ENCODE peak calls at places on chromosomes 2 and 18, in seven cellular contexts. Z, V, G, H, K, Q and M are unnamed samples.

GRCh38 chr2:99851091-99851490 is 291.3 kb downstream of the AFF3 start:
- DNase-seq in Z (no peak), V (no peak), G (no peak), H (no peak), K (no peak), Q (no peak), M (no peak)

GRCh38 chr2:240350006-240350355 is 85.5 kb upstream of the GPC1 start:
- DNase-seq in Z (no peak), V (no peak), G (no peak), H (no peak), K (no peak), Q (no peak), M (no peak)

GRCh38 chr2:229610871-229611270 is 103.5 kb downstream of the DNER start:
- DNase-seq in Z (no peak), V (no peak), G (no peak), H (no peak), K (no peak), Q (no peak), M (no peak)

GRCh38 chr2:184685999-184686841 is 87.9 kb downstream of the ZNF804A start:
- DNase-seq in Z (no peak), V (no peak), G (no peak), H (no peak), K (no peak), Q (no peak), M (no peak)

GRCh38 chr2:144048631-144049060 is 471.3 kb downstream of the ZEB2 start:
- DNase-seq in Z (no peak), V (no peak), G (no peak), H (no peak), K (no peak), Q (no peak), M (no peak)

GRCh38 chr18:26479065-26479685 is 69.2 kb downstream of the KCTD1 start:
- DNase-seq in Z (no peak), V (no peak), G (no peak), H (no peak), K (no peak), Q (no peak), M (no peak)

GRCh38 chr18:33375829-33376228 is 64.7 kb downstream of the CCDC178 start:
- DNase-seq in Z (no peak), V (no peak), G (no peak), H (no peak), K (no peak), Q (no peak), M (no peak)

GRCh38 chr18:55287146-55287806 is 300.7 kb downstream of the TCF4 start:
- DNase-seq in Z (no peak), V (no peak), G (no peak), H (no peak), K (no peak), Q (no peak), M (no peak)

GRCh38 chr18:23828426-23828825 is 139.2 kb downstream of the LAMA3 start:
- DNase-seq in Z (peak), V (no peak), G (no peak), H (peak), K (peak), Q (no peak), M (peak)

GRCh38 chr2:199100326-199101110 is 357.2 kb downstream of the SATB2 start:
- DNase-seq in Z (no peak), V (no peak), G (peak), H (no peak), K (no peak), Q (peak), M (no peak)

GRCh38 chr2:236747426-236747825 is 177.8 kb downstream of the ACKR3 start:
- DNase-seq in Z (no peak), V (no peak), G (no peak), H (no peak), K (peak), Q (no peak), M (no peak)